ENCODE peak calls at places on chromosomes 5 and 9, in four cellular contexts. A, S, D and U are unnamed samples.

GRCh38 chr5:175538576-175538975 is 60.2 kb downstream of the SFXN1 start:
- DNase-seq in S (no peak), A (no peak), D (no peak), U (no peak)

GRCh38 chr5:166952055-166952454 is 1339.4 kb upstream of the WWC1 start:
- DNase-seq in A (no peak), S (no peak), D (no peak), U (no peak)

GRCh38 chr9:82613516-82613915 is 449.4 kb downstream of the RASEF start:
- DNase-seq in A (no peak), D (no peak), S (no peak), U (no peak)

GRCh38 chr5:41071975-41072374 is 833 bp upstream of the MROH2B start:
- DNase-seq in S (no peak), D (no peak), A (no peak), U (no peak)

GRCh38 chr5:1332461-1333001 is 12.4 kb downstream of the CLPTM1L start:
- DNase-seq in A (no peak), D (no peak), S (no peak), U (no peak)

GRCh38 chr9:698937-699336 is 142.6 kb upstream of the DMRT1 start:
- DNase-seq in A (no peak), D (no peak), S (no peak), U (no peak)

GRCh38 chr9:13979941-13980318 is 334.0 kb downstream of the NFIB start:
- DNase-seq in S (no peak), D (no peak), A (peak; percentile 37), U (no peak)

GRCh38 chr5:154293219-154293618 is 102.7 kb downstream of the GALNT10 start:
- DNase-seq in S (no peak), D (no peak), A (no peak), U (no peak)

GRCh38 chr9:130606887-130607582 is 27.7 kb downstream of the FUBP3 start:
- DNase-seq in S (no peak), A (no peak), D (no peak), U (no peak)